ENCODE peak calls at places on chromosomes 2 and 18, in six cellular contexts. One of them, this sample, is unnamed.

GRCh38 chr2:143258126-143258892 is 129.1 kb downstream of the ARHGAP15 start:
- DNase-seq in Peyer's patch: no peak
- DNase-seq in K562: peak; percentile 35
- DNase-seq in psoas muscle: no peak
- DNase-seq in GM12864: no peak
- DNase-seq in choroid plexus epithelial cell: no peak
- DNase-seq in this sample: no peak

GRCh38 chr18:49059028-49059670 is 108.4 kb upstream of the SMAD7 start:
- DNase-seq in choroid plexus epithelial cell: peak; percentile 65
- DNase-seq in psoas muscle: no peak
- DNase-seq in K562: peak; percentile 50
- DNase-seq in Peyer's patch: no peak
- DNase-seq in GM12864: no peak
- DNase-seq in this sample: no peak

GRCh38 chr18:58541137-58541788 is 87.6 kb downstream of the ALPK2 start:
- DNase-seq in Peyer's patch: no peak
- DNase-seq in choroid plexus epithelial cell: peak; percentile 65
- DNase-seq in GM12864: no peak
- DNase-seq in psoas muscle: no peak
- DNase-seq in K562: peak; percentile 20
- DNase-seq in this sample: no peak

GRCh38 chr2:24490674-24491625 is at the start of gene NCOA1:
- DNase-seq in psoas muscle: peak; percentile 95
- DNase-seq in choroid plexus epithelial cell: peak; percentile 94
- DNase-seq in GM12864: peak; percentile 71
- DNase-seq in K562: peak; percentile 97
- DNase-seq in Peyer's patch: peak; percentile 94
- DNase-seq in this sample: peak; percentile 94

GRCh38 chr2:119475225-119475856 is 43.7 kb downstream of the TMEM37 start:
- DNase-seq in psoas muscle: no peak
- DNase-seq in GM12864: no peak
- DNase-seq in choroid plexus epithelial cell: peak; percentile 37
- DNase-seq in Peyer's patch: no peak
- DNase-seq in K562: no peak
- DNase-seq in this sample: no peak

GRCh38 chr2:98464772-98465310 is 20.2 kb downstream of the INPP4A start:
- DNase-seq in Peyer's patch: no peak
- DNase-seq in GM12864: peak; percentile 95
- DNase-seq in choroid plexus epithelial cell: no peak
- DNase-seq in K562: peak; percentile 35
- DNase-seq in psoas muscle: no peak
- DNase-seq in this sample: peak; percentile 54

GRCh38 chr2:96907405-96908041 is 37.6 kb upstream of the SEMA4C start:
- DNase-seq in Peyer's patch: no peak
- DNase-seq in K562: no peak
- DNase-seq in psoas muscle: peak; percentile 89
- DNase-seq in GM12864: no peak
- DNase-seq in choroid plexus epithelial cell: peak; percentile 39
- DNase-seq in this sample: peak; percentile 74

GRCh38 chr2:236631361-236632291 is 62.0 kb downstream of the ACKR3 start:
- DNase-seq in K562: no peak
- DNase-seq in Peyer's patch: peak; percentile 27
- DNase-seq in choroid plexus epithelial cell: peak; percentile 5
- DNase-seq in psoas muscle: no peak
- DNase-seq in GM12864: no peak
- DNase-seq in this sample: no peak

GRCh38 chr2:225378984-225379383 is 20.5 kb upstream of the NYAP2 start:
- DNase-seq in K562: no peak
- DNase-seq in choroid plexus epithelial cell: no peak
- DNase-seq in Peyer's patch: no peak
- DNase-seq in psoas muscle: no peak
- DNase-seq in GM12864: no peak
- DNase-seq in this sample: no peak

GRCh38 chr18:76493213-76494107 is 1.6 kb downstream of the ZNF516 start:
- DNase-seq in psoas muscle: no peak
- DNase-seq in choroid plexus epithelial cell: peak; percentile 48
- DNase-seq in GM12864: no peak
- DNase-seq in Peyer's patch: peak; percentile 81
- DNase-seq in K562: peak; percentile 8
- DNase-seq in this sample: peak; percentile 35

GRCh38 chr2:237727363-237727762 is 71.2 kb upstream of the RBM44 start:
- DNase-seq in choroid plexus epithelial cell: no peak
- DNase-seq in Peyer's patch: no peak
- DNase-seq in psoas muscle: no peak
- DNase-seq in K562: no peak
- DNase-seq in GM12864: no peak
- DNase-seq in this sample: no peak

GRCh38 chr2:26316041-26316440 is 29.9 kb upstream of the SELENOI start:
- DNase-seq in Peyer's patch: no peak
- DNase-seq in GM12864: no peak
- DNase-seq in psoas muscle: no peak
- DNase-seq in K562: no peak
- DNase-seq in choroid plexus epithelial cell: peak; percentile 18
- DNase-seq in this sample: no peak

GRCh38 chr2:51003345-51004192 is 28.4 kb downstream of the NRXN1 start:
- DNase-seq in Peyer's patch: no peak
- DNase-seq in GM12864: no peak
- DNase-seq in K562: no peak
- DNase-seq in choroid plexus epithelial cell: peak; percentile 15
- DNase-seq in psoas muscle: no peak
- DNase-seq in this sample: no peak

GRCh38 chr18:43393174-43393573 is 115.9 kb upstream of the SYT4 start:
- DNase-seq in K562: no peak
- DNase-seq in psoas muscle: no peak
- DNase-seq in GM12864: no peak
- DNase-seq in choroid plexus epithelial cell: no peak
- DNase-seq in Peyer's patch: no peak
- DNase-seq in this sample: no peak

GRCh38 chr2:113878743-113879142 is 11.1 kb upstream of the ACTR3 start:
- DNase-seq in psoas muscle: no peak
- DNase-seq in Peyer's patch: no peak
- DNase-seq in GM12864: no peak
- DNase-seq in choroid plexus epithelial cell: no peak
- DNase-seq in K562: no peak
- DNase-seq in this sample: no peak

GRCh38 chr18:63590966-63591695 is 4.0 kb downstream of the SERPINB13 start:
- DNase-seq in GM12864: no peak
- DNase-seq in Peyer's patch: no peak
- DNase-seq in choroid plexus epithelial cell: no peak
- DNase-seq in K562: no peak
- DNase-seq in psoas muscle: no peak
- DNase-seq in this sample: no peak

GRCh38 chr2:189683348-189683747 is 8.9 kb downstream of the ANKAR start:
- DNase-seq in choroid plexus epithelial cell: no peak
- DNase-seq in psoas muscle: no peak
- DNase-seq in Peyer's patch: no peak
- DNase-seq in GM12864: no peak
- DNase-seq in K562: no peak
- DNase-seq in this sample: no peak

GRCh38 chr2:68318686-68319396 is 908 bp downstream of the CNRIP1 start:
- DNase-seq in GM12864: no peak
- DNase-seq in choroid plexus epithelial cell: peak; percentile 10
- DNase-seq in psoas muscle: no peak
- DNase-seq in K562: no peak
- DNase-seq in Peyer's patch: peak; percentile 51
- DNase-seq in this sample: peak; percentile 47

GRCh38 chr2:216348909-216349308 is 23.4 kb downstream of the MARCHF4 start:
- DNase-seq in choroid plexus epithelial cell: peak; percentile 71
- DNase-seq in Peyer's patch: no peak
- DNase-seq in psoas muscle: no peak
- DNase-seq in K562: no peak
- DNase-seq in GM12864: no peak
- DNase-seq in this sample: no peak

DNA sequence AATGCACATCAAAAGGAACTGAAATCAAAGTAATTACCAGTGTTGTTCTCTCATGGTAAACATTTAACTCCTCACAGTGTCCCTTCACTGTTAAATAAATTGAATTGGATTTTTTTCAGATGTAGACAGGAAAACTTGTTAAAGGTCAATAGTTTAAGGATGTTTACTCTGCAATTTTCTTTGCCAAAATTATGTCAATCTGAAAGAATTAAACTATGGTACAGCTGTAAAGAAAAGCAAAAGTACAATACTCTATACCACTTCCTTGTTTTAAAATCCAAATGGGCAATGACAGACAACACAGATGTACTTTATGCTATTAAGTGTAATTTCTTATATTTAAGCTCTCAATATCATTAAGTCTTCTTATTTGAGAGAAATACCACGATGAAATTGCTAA is 153.2 kb downstream of the WDPCP start:
- DNase-seq in Peyer's patch: no peak
- DNase-seq in choroid plexus epithelial cell: peak; percentile 13
- DNase-seq in GM12864: no peak
- DNase-seq in K562: no peak
- DNase-seq in psoas muscle: no peak
- DNase-seq in this sample: no peak
- TF ChIP-seq CTCF in Peyer's patch: no peak
- TF ChIP-seq CTCF in choroid plexus epithelial cell: no peak
- TF ChIP-seq CTCF in GM12864: no peak
- TF ChIP-seq CTCF in K562: no peak
- TF ChIP-seq CTCF in psoas muscle: no peak
- TF ChIP-seq CTCF in this sample: no peak

DNA sequence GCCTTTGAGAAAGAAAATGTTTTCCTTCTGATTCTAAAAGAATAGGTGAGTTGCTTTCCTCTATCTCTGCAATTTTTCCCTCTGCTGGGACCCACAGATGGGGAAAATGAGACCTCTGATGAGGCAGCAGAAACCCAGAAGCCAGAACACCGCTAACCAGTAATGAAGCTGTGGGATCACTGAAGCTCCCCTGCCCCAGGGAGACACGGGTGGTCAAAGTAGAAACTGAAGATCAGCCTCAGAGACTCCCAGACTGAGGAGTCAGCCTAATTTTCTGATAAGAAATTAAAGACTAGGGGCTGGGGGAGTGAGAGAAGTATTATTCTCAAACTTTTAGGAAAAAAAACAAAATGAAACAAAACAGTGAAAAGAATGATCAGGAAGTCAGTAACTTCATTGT is 30.1 kb downstream of the CD8B start:
- DNase-seq in K562: no peak
- DNase-seq in GM12864: no peak
- DNase-seq in Peyer's patch: no peak
- DNase-seq in choroid plexus epithelial cell: no peak
- DNase-seq in psoas muscle: no peak
- DNase-seq in this sample: no peak
- TF ChIP-seq CTCF in K562: no peak
- TF ChIP-seq CTCF in GM12864: no peak
- TF ChIP-seq CTCF in Peyer's patch: no peak
- TF ChIP-seq CTCF in choroid plexus epithelial cell: no peak
- TF ChIP-seq CTCF in psoas muscle: no peak
- TF ChIP-seq CTCF in this sample: no peak

GRCh38 chr2:219207254-219207883 is 787 bp downstream of the ZFAND2B start:
- DNase-seq in GM12864: no peak
- DNase-seq in Peyer's patch: no peak
- DNase-seq in choroid plexus epithelial cell: no peak
- DNase-seq in psoas muscle: no peak
- DNase-seq in K562: no peak
- DNase-seq in this sample: no peak

GRCh38 chr2:219205981-219206441 is 571 bp upstream of the ZFAND2B start:
- DNase-seq in psoas muscle: no peak
- DNase-seq in K562: no peak
- DNase-seq in choroid plexus epithelial cell: no peak
- DNase-seq in GM12864: no peak
- DNase-seq in Peyer's patch: no peak
- DNase-seq in this sample: no peak

GRCh38 chr2:219205165-219205538 is 1.4 kb upstream of the ZFAND2B start:
- DNase-seq in GM12864: no peak
- DNase-seq in K562: no peak
- DNase-seq in Peyer's patch: no peak
- DNase-seq in choroid plexus epithelial cell: no peak
- DNase-seq in psoas muscle: no peak
- DNase-seq in this sample: no peak

GRCh38 chr2:219207884-219208740 is 1.5 kb downstream of the ZFAND2B start:
- DNase-seq in GM12864: no peak
- DNase-seq in K562: no peak
- DNase-seq in Peyer's patch: no peak
- DNase-seq in psoas muscle: no peak
- DNase-seq in choroid plexus epithelial cell: peak; percentile 57
- DNase-seq in this sample: no peak

DNA sequence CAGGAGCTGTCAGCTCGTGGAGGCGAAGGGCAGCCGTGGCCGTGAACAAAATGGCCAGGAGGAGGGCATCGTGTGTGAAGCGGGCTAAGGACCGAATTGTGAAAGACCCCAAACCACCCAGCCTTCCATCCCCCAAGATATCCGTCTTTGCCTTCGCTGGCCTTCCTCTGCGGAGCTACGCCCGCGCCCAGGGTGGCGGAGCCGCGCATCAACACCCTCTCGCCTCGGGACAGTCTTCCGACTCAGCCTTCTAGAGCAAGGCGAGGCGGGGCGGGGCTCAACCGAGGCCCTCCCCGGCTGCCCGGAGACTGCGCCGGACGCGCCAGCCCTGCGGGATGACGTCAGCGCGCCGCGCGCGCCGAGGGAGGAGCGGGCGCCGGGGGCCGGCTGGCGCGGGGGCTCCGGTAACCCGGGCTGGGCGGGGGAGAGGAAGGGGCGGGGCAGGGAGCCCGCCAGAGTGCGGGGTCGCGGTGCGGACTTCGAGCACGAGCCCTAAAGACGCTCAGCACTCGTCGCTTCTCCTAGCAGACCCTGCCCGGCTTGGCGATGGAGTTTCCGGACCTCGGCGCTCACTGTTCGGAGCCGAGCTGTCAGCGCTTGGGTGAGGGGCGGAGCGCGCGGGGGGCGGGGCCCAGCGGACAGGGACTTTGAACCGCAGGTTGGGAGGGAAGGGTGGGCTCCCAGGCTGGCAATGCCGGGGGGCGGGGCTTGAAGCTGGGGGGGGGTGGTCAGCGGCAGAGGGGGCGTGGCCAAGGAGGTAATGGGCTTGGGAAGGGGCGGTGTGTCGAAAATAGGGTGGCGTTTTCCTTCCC is at the start of gene ZFAND2B:
- DNase-seq in K562: peak; percentile 93
- DNase-seq in choroid plexus epithelial cell: peak; percentile 93
- DNase-seq in psoas muscle: peak; percentile 97
- DNase-seq in GM12864: peak; percentile 78
- DNase-seq in Peyer's patch: peak; percentile 97
- DNase-seq in this sample: peak; percentile 97
- TF ChIP-seq CTCF in K562: no peak
- TF ChIP-seq CTCF in choroid plexus epithelial cell: no peak
- TF ChIP-seq CTCF in psoas muscle: peak; percentile 9
- TF ChIP-seq CTCF in GM12864: no peak
- TF ChIP-seq CTCF in Peyer's patch: no peak
- TF ChIP-seq CTCF in this sample: no peak

DNA sequence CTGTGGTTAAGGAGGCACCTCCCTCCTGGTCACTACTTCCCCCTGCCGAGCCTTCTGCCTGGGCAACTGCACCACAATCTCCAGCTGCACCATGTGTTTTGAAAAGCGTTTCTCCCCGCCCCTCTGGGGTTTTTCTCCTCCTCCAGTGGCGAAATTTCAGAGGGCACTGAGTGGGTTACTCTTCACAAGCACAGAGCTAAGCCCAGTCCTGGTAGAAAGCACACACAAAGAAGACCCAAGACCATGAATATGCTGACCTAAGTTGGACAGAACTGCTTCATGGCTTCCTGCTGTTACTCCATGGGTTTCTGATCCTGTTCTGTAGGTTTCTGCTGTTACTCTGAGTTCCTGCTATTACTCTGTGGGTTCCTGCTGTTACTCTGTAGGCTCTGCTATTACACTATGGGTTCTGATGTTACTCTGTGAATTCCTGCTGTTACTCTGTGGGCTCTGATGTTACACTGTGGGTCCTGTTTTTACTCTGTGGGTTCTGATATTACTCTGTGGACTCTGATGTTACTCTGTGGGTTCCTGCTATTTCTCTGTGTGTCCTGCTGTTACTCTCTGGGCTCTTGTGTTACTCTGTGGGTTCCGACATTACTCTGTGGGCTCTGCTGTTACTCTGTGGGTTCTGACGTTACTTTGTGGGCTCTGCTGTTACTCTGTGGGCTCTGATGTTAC is 216.6 kb downstream of the RTP5 start:
- DNase-seq in Peyer's patch: no peak
- DNase-seq in GM12864: peak; percentile 18
- DNase-seq in psoas muscle: no peak
- DNase-seq in K562: peak; percentile 4
- DNase-seq in choroid plexus epithelial cell: peak; percentile 51
- DNase-seq in this sample: no peak
- TF ChIP-seq CTCF in Peyer's patch: no peak
- TF ChIP-seq CTCF in GM12864: no peak
- TF ChIP-seq CTCF in psoas muscle: no peak
- TF ChIP-seq CTCF in K562: no peak
- TF ChIP-seq CTCF in choroid plexus epithelial cell: peak; percentile 8
- TF ChIP-seq CTCF in this sample: no peak

This sample was measured in mucosa of descending colon.